ENCODE peak calls at places on chromosome 12, in eight cellular contexts. S is B cell; Q is T-helper 2 cell; B is ureter; T is GM18507; F is CD4-positive, alpha-beta T cell; D is hippocampal formation; C is anterior cingulate cortex. W is an unnamed sample.

GRCh38 chr12:102204025-102204424 is 6.4 kb upstream of the PMCH start:
- DNase-seq in C (no peak), D (no peak), T (no peak), S (no peak), B (no peak), Q (no peak), F (no peak), W (no peak)

GRCh38 chr12:18246057-18246456 is 15.3 kb upstream of the PIK3C2G start:
- DNase-seq in Q (no peak), B (no peak), D (no peak), C (no peak), F (no peak), S (no peak), T (no peak), W (no peak)

GRCh38 chr12:28457785-28458184 is 267.5 kb downstream of the CCDC91 start:
- DNase-seq in F (no peak), C (no peak), Q (no peak), D (no peak), S (no peak), B (no peak), T (no peak), W (no peak)

GRCh38 chr12:64450711-64451486 is 1.0 kb upstream of the TBK1 start:
- DNase-seq in D (no peak), S (peak), Q (no peak), B (no peak), C (no peak), T (no peak), F (no peak), W (no peak)

GRCh38 chr12:79848321-79848720 is 86.6 kb downstream of the PPP1R12A start:
- DNase-seq in T (no peak), D (no peak), S (no peak), F (no peak), C (no peak), Q (no peak), B (no peak), W (no peak)

GRCh38 chr12:56014205-56014604 is 6.6 kb upstream of the IKZF4 start:
- DNase-seq in B (no peak), C (no peak), D (no peak), T (no peak), S (no peak), F (no peak), Q (no peak), W (no peak)

GRCh38 chr12:81083906-81084513 is 6.1 kb downstream of the ACSS3 start:
- DNase-seq in S (no peak), F (no peak), Q (no peak), D (no peak), C (no peak), B (no peak), T (no peak), W (no peak)

GRCh38 chr12:22377731-22378496 is 43.4 kb upstream of the ST8SIA1 start:
- DNase-seq in B (no peak), F (no peak), C (no peak), Q (no peak), D (no peak), S (no peak), T (no peak), W (no peak)

GRCh38 chr12:28535216-28535615 is 345.0 kb downstream of the CCDC91 start:
- DNase-seq in T (no peak), D (no peak), B (no peak), F (no peak), C (no peak), S (no peak), Q (no peak), W (no peak)

GRCh38 chr12:104790296-104791125 is 167.6 kb downstream of the SLC41A2 start:
- DNase-seq in T (peak), Q (peak), C (no peak), S (peak), F (peak), B (no peak), D (no peak), W (peak)

GRCh38 chr12:130922584-130922983 is 31.1 kb upstream of the ADGRD1 start:
- DNase-seq in B (no peak), F (no peak), D (no peak), Q (no peak), T (no peak), S (no peak), C (no peak), W (no peak)

GRCh38 chr12:121718653-121719239 is 6.2 kb downstream of the TMEM120B start:
- DNase-seq in F (no peak), Q (no peak), D (no peak), T (no peak), C (no peak), S (no peak), B (no peak), W (no peak)

GRCh38 chr12:68621092-68622081 is 10.7 kb downstream of the RAP1B start:
- DNase-seq in C (no peak), S (no peak), B (no peak), D (no peak), T (no peak), F (no peak), Q (no peak), W (no peak)

GRCh38 chr12:78275886-78276285 is 445.2 kb downstream of the NAV3 start:
- DNase-seq in D (no peak), B (no peak), F (no peak), C (no peak), S (no peak), T (no peak), Q (no peak), W (no peak)

GRCh38 chr12:52005903-52006703 is 643 bp upstream of the TAMALIN start:
- DNase-seq in D (no peak), Q (peak), S (peak), T (peak), C (peak), B (no peak), F (no peak), W (peak)

GRCh38 chr12:47820631-47821345 is 1.1 kb upstream of the HDAC7 start:
- DNase-seq in S (no peak), F (no peak), B (peak), Q (no peak), C (no peak), D (no peak), T (no peak), W (peak)

GRCh38 chr12:122355702-122356101 is 66.8 kb downstream of the CLIP1 start:
- DNase-seq in S (no peak), T (no peak), F (no peak), Q (no peak), C (no peak), B (no peak), D (no peak), W (no peak)

GRCh38 chr12:57888407-57889157 is 42.1 kb upstream of the CTDSP2 start:
- DNase-seq in F (no peak), Q (no peak), T (no peak), C (peak), D (peak), B (peak), S (no peak), W (peak)

GRCh38 chr12:40560848-40561247 is 131.4 kb upstream of the CNTN1 start:
- DNase-seq in Q (no peak), C (no peak), B (no peak), T (no peak), S (no peak), F (no peak), D (no peak), W (no peak)

GRCh38 chr12:97943359-97943758 is 480.8 kb downstream of the RMST start:
- DNase-seq in B (no peak), C (no peak), S (no peak), F (no peak), D (no peak), Q (no peak), T (no peak), W (no peak)

GRCh38 chr12:53004178-53004577 is 2.1 kb upstream of the EIF4B start:
- DNase-seq in C (no peak), Q (no peak), S (no peak), D (no peak), B (no peak), T (no peak), F (no peak), W (no peak)

GRCh38 chr12:123714302-123714627 is 2.1 kb downstream of the ATP6V0A2 start:
- DNase-seq in D (no peak), B (no peak), F (no peak), T (no peak), Q (no peak), C (no peak), S (no peak), W (no peak)

W was measured in transverse colon.